ENCODE peak calls at places on chromosomes 7 and 10, in five cellular contexts. I is C1 segment of cervical spinal cord; O is germinal center; F is mucosa of descending colon; U is stimulated activated naive CD8-positive, alpha-beta T cell treated with anti-CD3 and anti-CD28 coated beads, Interleukin-15, Interleukin-2, amounts not matched to agents 100 U/mL and 50 U/mL, for 24 hours. R is an unnamed sample.

GRCh38 chr7:50838675-50839377 is 56.1 kb upstream of the GRB10 start:
- DNase-seq in U (no peak), F (no peak), I (no peak), O (no peak), R (no peak)

GRCh38 chr10:117264776-117265175 is 23.9 kb downstream of the SLC18A2 start:
- DNase-seq in U (no peak), O (no peak), I (no peak), F (no peak), R (no peak)

GRCh38 chr7:7221602-7222038 is 39.3 kb downstream of the C1GALT1 start:
- DNase-seq in F (no peak), O (no peak), U (no peak), I (no peak), R (no peak)

GRCh38 chr7:36863901-36864701 is 139.8 kb upstream of the AOAH start:
- DNase-seq in U (peak; percentile 13), O (no peak), I (no peak), F (no peak), R (no peak)

GRCh38 chr7:89994483-89994882 is 159.8 kb upstream of the STEAP1 start:
- DNase-seq in F (no peak), U (no peak), I (no peak), O (no peak), R (no peak)

GRCh38 chr10:88271736-88272135 is 311.4 kb downstream of the RNLS start:
- DNase-seq in O (no peak), U (no peak), F (no peak), I (no peak), R (peak; percentile 43)

GRCh38 chr7:18770154-18770807 is 274.7 kb downstream of the HDAC9 start:
- DNase-seq in U (no peak), I (no peak), F (no peak), O (no peak), R (no peak)

GRCh38 chr10:61621538-61622150 is 41.1 kb upstream of the CABCOCO1 start:
- DNase-seq in I (no peak), U (no peak), O (no peak), F (no peak), R (no peak)

GRCh38 chr7:157978766-157979165 is 608.9 kb downstream of the PTPRN2 start:
- DNase-seq in O (no peak), F (no peak), U (no peak), I (no peak), R (no peak)

GRCh38 chr7:22435105-22435504 is 64.9 kb downstream of the STEAP1B start:
- DNase-seq in I (no peak), O (no peak), F (no peak), U (no peak), R (no peak)

GRCh38 chr10:5376450-5376849 is 11.7 kb downstream of the UCN3 start:
- DNase-seq in I (no peak), O (no peak), F (no peak), U (no peak), R (no peak)

GRCh38 chr7:77327932-77328628 is 88.1 kb downstream of the GSAP start:
- DNase-seq in I (no peak), U (peak; percentile 47), O (no peak), F (no peak), R (no peak)

GRCh38 chr7:130960208-130960988 is 226.4 kb upstream of the KLF14 start:
- DNase-seq in O (peak; percentile 48), U (no peak), F (no peak), I (no peak), R (no peak)

GRCh38 chr10:118522791-118523498 is 72.5 kb downstream of the PRLHR start:
- DNase-seq in F (no peak), I (no peak), U (no peak), O (no peak), R (no peak)

GRCh38 chr10:50310560-50311174 is 59.4 kb upstream of the ASAH2 start:
- DNase-seq in O (peak; percentile 12), U (peak; percentile 36), F (peak; percentile 41), I (no peak), R (peak; percentile 37)

GRCh38 chr7:21945374-21946227 is at the start of gene CDCA7L:
- DNase-seq in I (peak; percentile 50), F (peak; percentile 86), O (peak; percentile 91), U (peak; percentile 80), R (peak; percentile 87)

GRCh38 chr7:137337902-137338301 is 5.6 kb downstream of the PTN start:
- DNase-seq in F (no peak), U (no peak), I (no peak), O (no peak), R (no peak)

GRCh38 chr7:104982308-104982755 is 31.7 kb upstream of the KMT2E start:
- DNase-seq in O (no peak), U (no peak), F (no peak), I (no peak), R (no peak)

GRCh38 chr7:23468721-23469149 is 1.6 kb downstream of the IGF2BP3 start:
- DNase-seq in O (no peak), I (no peak), F (no peak), U (no peak), R (no peak)

GRCh38 chr7:123608991-123609882 is 7.6 kb downstream of the ASB15 start:
- DNase-seq in U (no peak), I (no peak), F (no peak), O (no peak), R (no peak)

GRCh38 chr7:30896041-30896440 is 15.6 kb upstream of the AQP1 start:
- DNase-seq in U (no peak), O (no peak), I (no peak), F (no peak), R (no peak)

GRCh38 chr7:65980478-65981250 is 1.3 kb downstream of the GUSB start:
- DNase-seq in O (peak; percentile 49), U (peak; percentile 68), I (no peak), F (peak; percentile 56), R (peak; percentile 58)